ENCODE peak calls at places on chromosome 12, in seven cellular contexts. One of them, this sample, is unnamed.

GRCh38 chr12:6141048-6141447 is 16.6 kb upstream of the VWF start:
- DNase-seq in stimulated activated CD4-positive, alpha-beta T cell treated with anti-CD3 and anti-CD28 coated beads, Interleukin-12 subunit alpha, Interleukin-12 subunit beta, amount 100 ng/mL, for 4 hours: peak
- DNase-seq in epithelial cell of esophagus: no peak
- DNase-seq in choroid plexus epithelial cell: peak
- DNase-seq in NCI-H2081: no peak
- DNase-seq in KG1: peak
- DNase-seq in SK-N-SH: no peak
- DNase-seq in this sample: no peak

GRCh38 chr12:132071837-132072384 is 72.2 kb downstream of the DDX51 start:
- DNase-seq in stimulated activated CD4-positive, alpha-beta T cell treated with anti-CD3 and anti-CD28 coated beads, Interleukin-12 subunit alpha, Interleukin-12 subunit beta, amount 100 ng/mL, for 4 hours: no peak
- DNase-seq in epithelial cell of esophagus: peak
- DNase-seq in choroid plexus epithelial cell: no peak
- DNase-seq in NCI-H2081: no peak
- DNase-seq in KG1: no peak
- DNase-seq in SK-N-SH: no peak
- DNase-seq in this sample: no peak

GRCh38 chr12:26523708-26524150 is 309.3 kb downstream of the ITPR2 start:
- DNase-seq in stimulated activated CD4-positive, alpha-beta T cell treated with anti-CD3 and anti-CD28 coated beads, Interleukin-12 subunit alpha, Interleukin-12 subunit beta, amount 100 ng/mL, for 4 hours: no peak
- DNase-seq in epithelial cell of esophagus: peak
- DNase-seq in choroid plexus epithelial cell: peak
- DNase-seq in NCI-H2081: peak
- DNase-seq in KG1: no peak
- DNase-seq in SK-N-SH: peak
- DNase-seq in this sample: no peak

GRCh38 chr12:96132819-96133218 is 61.4 kb upstream of the ELK3 start:
- DNase-seq in stimulated activated CD4-positive, alpha-beta T cell treated with anti-CD3 and anti-CD28 coated beads, Interleukin-12 subunit alpha, Interleukin-12 subunit beta, amount 100 ng/mL, for 4 hours: no peak
- DNase-seq in epithelial cell of esophagus: no peak
- DNase-seq in choroid plexus epithelial cell: no peak
- DNase-seq in NCI-H2081: no peak
- DNase-seq in KG1: no peak
- DNase-seq in SK-N-SH: no peak
- DNase-seq in this sample: no peak

GRCh38 chr12:51886021-51886710 is 1.7 kb upstream of the ANKRD33 start:
- DNase-seq in stimulated activated CD4-positive, alpha-beta T cell treated with anti-CD3 and anti-CD28 coated beads, Interleukin-12 subunit alpha, Interleukin-12 subunit beta, amount 100 ng/mL, for 4 hours: no peak
- DNase-seq in epithelial cell of esophagus: peak
- DNase-seq in choroid plexus epithelial cell: peak
- DNase-seq in NCI-H2081: no peak
- DNase-seq in KG1: no peak
- DNase-seq in SK-N-SH: no peak
- DNase-seq in this sample: no peak

GRCh38 chr12:870378-870777 is 79.1 kb downstream of the RAD52 start:
- DNase-seq in stimulated activated CD4-positive, alpha-beta T cell treated with anti-CD3 and anti-CD28 coated beads, Interleukin-12 subunit alpha, Interleukin-12 subunit beta, amount 100 ng/mL, for 4 hours: no peak
- DNase-seq in epithelial cell of esophagus: no peak
- DNase-seq in choroid plexus epithelial cell: no peak
- DNase-seq in NCI-H2081: no peak
- DNase-seq in KG1: no peak
- DNase-seq in SK-N-SH: no peak
- DNase-seq in this sample: no peak

GRCh38 chr12:116838395-116838794 is 42.8 kb downstream of the HRK start:
- DNase-seq in stimulated activated CD4-positive, alpha-beta T cell treated with anti-CD3 and anti-CD28 coated beads, Interleukin-12 subunit alpha, Interleukin-12 subunit beta, amount 100 ng/mL, for 4 hours: no peak
- DNase-seq in epithelial cell of esophagus: no peak
- DNase-seq in choroid plexus epithelial cell: no peak
- DNase-seq in NCI-H2081: no peak
- DNase-seq in KG1: no peak
- DNase-seq in SK-N-SH: no peak
- DNase-seq in this sample: no peak

GRCh38 chr12:70920251-70920851 is at the start of gene PTPRR:
- DNase-seq in stimulated activated CD4-positive, alpha-beta T cell treated with anti-CD3 and anti-CD28 coated beads, Interleukin-12 subunit alpha, Interleukin-12 subunit beta, amount 100 ng/mL, for 4 hours: no peak
- DNase-seq in epithelial cell of esophagus: no peak
- DNase-seq in choroid plexus epithelial cell: peak
- DNase-seq in NCI-H2081: peak
- DNase-seq in KG1: no peak
- DNase-seq in SK-N-SH: peak
- DNase-seq in this sample: no peak

GRCh38 chr12:11696084-11696483 is 46.6 kb downstream of the ETV6 start:
- DNase-seq in stimulated activated CD4-positive, alpha-beta T cell treated with anti-CD3 and anti-CD28 coated beads, Interleukin-12 subunit alpha, Interleukin-12 subunit beta, amount 100 ng/mL, for 4 hours: no peak
- DNase-seq in epithelial cell of esophagus: no peak
- DNase-seq in choroid plexus epithelial cell: no peak
- DNase-seq in NCI-H2081: no peak
- DNase-seq in KG1: no peak
- DNase-seq in SK-N-SH: no peak
- DNase-seq in this sample: no peak

GRCh38 chr12:1044697-1045096 is 53.7 kb downstream of the ERC1 start:
- DNase-seq in stimulated activated CD4-positive, alpha-beta T cell treated with anti-CD3 and anti-CD28 coated beads, Interleukin-12 subunit alpha, Interleukin-12 subunit beta, amount 100 ng/mL, for 4 hours: no peak
- DNase-seq in epithelial cell of esophagus: peak
- DNase-seq in choroid plexus epithelial cell: peak
- DNase-seq in NCI-H2081: no peak
- DNase-seq in KG1: no peak
- DNase-seq in SK-N-SH: no peak
- DNase-seq in this sample: no peak

GRCh38 chr12:94457331-94457730 is 2.3 kb downstream of the CEP83 start:
- DNase-seq in stimulated activated CD4-positive, alpha-beta T cell treated with anti-CD3 and anti-CD28 coated beads, Interleukin-12 subunit alpha, Interleukin-12 subunit beta, amount 100 ng/mL, for 4 hours: no peak
- DNase-seq in epithelial cell of esophagus: peak
- DNase-seq in choroid plexus epithelial cell: no peak
- DNase-seq in NCI-H2081: no peak
- DNase-seq in KG1: no peak
- DNase-seq in SK-N-SH: no peak
- DNase-seq in this sample: no peak

GRCh38 chr12:60257063-60257462 is 661.2 kb downstream of the SLC16A7 start:
- DNase-seq in stimulated activated CD4-positive, alpha-beta T cell treated with anti-CD3 and anti-CD28 coated beads, Interleukin-12 subunit alpha, Interleukin-12 subunit beta, amount 100 ng/mL, for 4 hours: no peak
- DNase-seq in epithelial cell of esophagus: peak
- DNase-seq in choroid plexus epithelial cell: peak
- DNase-seq in NCI-H2081: no peak
- DNase-seq in KG1: no peak
- DNase-seq in SK-N-SH: no peak
- DNase-seq in this sample: no peak

GRCh38 chr12:109773384-109774011 is 59.7 kb downstream of the TRPV4 start:
- DNase-seq in stimulated activated CD4-positive, alpha-beta T cell treated with anti-CD3 and anti-CD28 coated beads, Interleukin-12 subunit alpha, Interleukin-12 subunit beta, amount 100 ng/mL, for 4 hours: no peak
- DNase-seq in epithelial cell of esophagus: peak
- DNase-seq in choroid plexus epithelial cell: no peak
- DNase-seq in NCI-H2081: no peak
- DNase-seq in KG1: no peak
- DNase-seq in SK-N-SH: no peak
- DNase-seq in this sample: no peak

GRCh38 chr12:112350593-112351592 is 31.3 kb downstream of the HECTD4 start:
- DNase-seq in stimulated activated CD4-positive, alpha-beta T cell treated with anti-CD3 and anti-CD28 coated beads, Interleukin-12 subunit alpha, Interleukin-12 subunit beta, amount 100 ng/mL, for 4 hours: no peak
- DNase-seq in epithelial cell of esophagus: no peak
- DNase-seq in choroid plexus epithelial cell: no peak
- DNase-seq in NCI-H2081: no peak
- DNase-seq in KG1: no peak
- DNase-seq in SK-N-SH: no peak
- DNase-seq in this sample: no peak

GRCh38 chr12:75727577-75727976 is 216.2 kb upstream of the KRR1 start:
- DNase-seq in stimulated activated CD4-positive, alpha-beta T cell treated with anti-CD3 and anti-CD28 coated beads, Interleukin-12 subunit alpha, Interleukin-12 subunit beta, amount 100 ng/mL, for 4 hours: no peak
- DNase-seq in epithelial cell of esophagus: no peak
- DNase-seq in choroid plexus epithelial cell: peak
- DNase-seq in NCI-H2081: no peak
- DNase-seq in KG1: no peak
- DNase-seq in SK-N-SH: no peak
- DNase-seq in this sample: no peak

GRCh38 chr12:112456029-112456428 is 37.3 kb downstream of the PTPN11 start:
- DNase-seq in stimulated activated CD4-positive, alpha-beta T cell treated with anti-CD3 and anti-CD28 coated beads, Interleukin-12 subunit alpha, Interleukin-12 subunit beta, amount 100 ng/mL, for 4 hours: no peak
- DNase-seq in epithelial cell of esophagus: no peak
- DNase-seq in choroid plexus epithelial cell: no peak
- DNase-seq in NCI-H2081: no peak
- DNase-seq in KG1: no peak
- DNase-seq in SK-N-SH: no peak
- DNase-seq in this sample: no peak

GRCh38 chr12:121534495-121535148 is 46.2 kb downstream of the KDM2B start:
- DNase-seq in stimulated activated CD4-positive, alpha-beta T cell treated with anti-CD3 and anti-CD28 coated beads, Interleukin-12 subunit alpha, Interleukin-12 subunit beta, amount 100 ng/mL, for 4 hours: peak
- DNase-seq in epithelial cell of esophagus: no peak
- DNase-seq in choroid plexus epithelial cell: no peak
- DNase-seq in NCI-H2081: no peak
- DNase-seq in KG1: no peak
- DNase-seq in SK-N-SH: no peak
- DNase-seq in this sample: peak

GRCh38 chr12:124869011-124869665 is 5.5 kb upstream of the SCARB1 start:
- DNase-seq in stimulated activated CD4-positive, alpha-beta T cell treated with anti-CD3 and anti-CD28 coated beads, Interleukin-12 subunit alpha, Interleukin-12 subunit beta, amount 100 ng/mL, for 4 hours: no peak
- DNase-seq in epithelial cell of esophagus: peak
- DNase-seq in choroid plexus epithelial cell: peak
- DNase-seq in NCI-H2081: no peak
- DNase-seq in KG1: peak
- DNase-seq in SK-N-SH: no peak
- DNase-seq in this sample: no peak

GRCh38 chr12:95548056-95548538 is 3.2 kb downstream of the USP44 start:
- DNase-seq in stimulated activated CD4-positive, alpha-beta T cell treated with anti-CD3 and anti-CD28 coated beads, Interleukin-12 subunit alpha, Interleukin-12 subunit beta, amount 100 ng/mL, for 4 hours: peak
- DNase-seq in epithelial cell of esophagus: no peak
- DNase-seq in choroid plexus epithelial cell: no peak
- DNase-seq in NCI-H2081: peak
- DNase-seq in KG1: no peak
- DNase-seq in SK-N-SH: peak
- DNase-seq in this sample: no peak

GRCh38 chr12:120628919-120629318 is 11.5 kb upstream of the CABP1 start:
- DNase-seq in stimulated activated CD4-positive, alpha-beta T cell treated with anti-CD3 and anti-CD28 coated beads, Interleukin-12 subunit alpha, Interleukin-12 subunit beta, amount 100 ng/mL, for 4 hours: no peak
- DNase-seq in epithelial cell of esophagus: no peak
- DNase-seq in choroid plexus epithelial cell: no peak
- DNase-seq in NCI-H2081: no peak
- DNase-seq in KG1: no peak
- DNase-seq in SK-N-SH: peak
- DNase-seq in this sample: no peak

GRCh38 chr12:68970951-68971350 is 38.0 kb upstream of the CPM start:
- DNase-seq in stimulated activated CD4-positive, alpha-beta T cell treated with anti-CD3 and anti-CD28 coated beads, Interleukin-12 subunit alpha, Interleukin-12 subunit beta, amount 100 ng/mL, for 4 hours: no peak
- DNase-seq in epithelial cell of esophagus: peak
- DNase-seq in choroid plexus epithelial cell: no peak
- DNase-seq in NCI-H2081: no peak
- DNase-seq in KG1: no peak
- DNase-seq in SK-N-SH: no peak
- DNase-seq in this sample: no peak

GRCh38 chr12:14258468-14258947 is 107.0 kb upstream of the ATF7IP start:
- DNase-seq in stimulated activated CD4-positive, alpha-beta T cell treated with anti-CD3 and anti-CD28 coated beads, Interleukin-12 subunit alpha, Interleukin-12 subunit beta, amount 100 ng/mL, for 4 hours: no peak
- DNase-seq in epithelial cell of esophagus: no peak
- DNase-seq in choroid plexus epithelial cell: no peak
- DNase-seq in NCI-H2081: no peak
- DNase-seq in KG1: no peak
- DNase-seq in SK-N-SH: no peak
- DNase-seq in this sample: no peak